ENCODE peak calls at places on chromosomes 1 and 21, in nine cellular contexts. P is hepatocyte, O is GM23248, U is GM23338, E is neural progenitor cell, Y is MM.1S, D is OCI-LY7, M is HCT116, N is SK-N-SH. I is an unnamed sample.

GRCh38 chr1:174743654-174744561 is 255.8 kb upstream of the CACYBP start:
- DNase-seq in Y (peak), E (peak), D (peak), U (peak), O (peak), N (peak), M (peak), P (peak), I (peak)

GRCh38 chr1:203175237-203176181 is at the start of gene MYBPH:
- DNase-seq in Y (no peak), E (no peak), U (no peak), M (no peak), D (no peak), P (no peak), N (no peak), O (no peak), I (no peak)

GRCh38 chr1:36248250-36248894 is 24.1 kb downstream of the THRAP3 start:
- DNase-seq in O (peak), N (no peak), U (no peak), Y (no peak), M (peak), P (peak), D (no peak), E (no peak), I (peak)

GRCh38 chr1:1614204-1614953 is 921 bp upstream of the MIB2 start:
- DNase-seq in Y (no peak), E (no peak), N (no peak), M (no peak), P (peak), U (no peak), D (no peak), O (peak), I (peak)

GRCh38 chr21:32916522-32917099 is 109.1 kb upstream of the OLIG2 start:
- DNase-seq in P (no peak), U (peak), D (peak), N (peak), E (no peak), Y (peak), M (peak), O (peak), I (peak)

GRCh38 chr1:119986007-119986497 is 83.4 kb downstream of the NOTCH2 start:
- DNase-seq in U (no peak), M (no peak), E (no peak), P (no peak), Y (no peak), N (no peak), O (no peak), D (no peak), I (no peak)

GRCh38 chr1:243850368-243851128 is 505 bp upstream of the AKT3 start:
- DNase-seq in D (peak), P (peak), M (no peak), O (peak), Y (peak), N (peak), E (peak), U (peak), I (peak)

GRCh38 chr1:64112281-64112680 is 91.1 kb upstream of the UBE2U start:
- DNase-seq in P (no peak), N (no peak), M (no peak), U (no peak), Y (no peak), D (no peak), E (no peak), O (peak), I (peak)

DNA sequence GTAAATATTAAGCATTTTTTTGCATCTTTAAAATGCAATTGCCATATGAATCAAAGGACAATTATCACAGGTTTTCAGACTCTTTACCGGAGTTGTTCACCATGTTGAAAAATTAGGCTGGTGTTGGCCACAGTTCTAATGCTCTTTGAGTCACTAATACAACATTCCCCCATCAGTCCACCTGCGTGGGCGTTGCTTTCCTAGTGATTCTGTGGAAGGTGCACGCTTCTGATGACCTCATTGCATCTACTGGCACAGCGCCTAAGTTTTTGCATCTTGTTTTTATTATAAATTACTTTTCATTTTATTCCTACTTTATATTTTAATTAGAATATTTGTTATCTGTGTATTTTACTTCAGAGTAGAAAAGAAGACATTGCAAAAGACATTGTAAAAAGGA is 4.7 kb upstream of the F5 start:
- DNase-seq in Y (no peak), U (no peak), M (no peak), D (no peak), P (no peak), N (no peak), O (peak), E (no peak), I (peak)
- TF ChIP-seq EZH2phosphoT487 in Y (no peak), U (no peak), M (no peak), D (no peak), P (no peak), N (no peak), O (no peak), E (no peak), I (no peak)

GRCh38 chr1:160408864-160409263 is 8.5 kb downstream of the VANGL2 start:
- DNase-seq in D (no peak), P (no peak), N (no peak), M (no peak), E (no peak), U (no peak), Y (no peak), O (no peak), I (no peak)
- TF ChIP-seq EZH2phosphoT487 in D (no peak), P (no peak), N (no peak), M (no peak), E (no peak), U (no peak), Y (no peak), O (no peak), I (no peak)

GRCh38 chr1:171405391-171405714 is 80.0 kb upstream of the PRRC2C start:
- DNase-seq in N (no peak), O (no peak), U (no peak), E (no peak), P (no peak), M (no peak), D (no peak), Y (no peak), I (no peak)
- TF ChIP-seq EZH2phosphoT487 in N (no peak), O (no peak), U (no peak), E (no peak), P (no peak), M (no peak), D (no peak), Y (no peak), I (no peak)

GRCh38 chr1:167650266-167651160 is 20.5 kb downstream of the RCSD1 start:
- DNase-seq in O (no peak), Y (peak), E (no peak), M (no peak), U (no peak), D (peak), N (no peak), P (no peak), I (no peak)
- TF ChIP-seq EZH2phosphoT487 in O (no peak), Y (no peak), E (no peak), M (no peak), U (no peak), D (no peak), N (no peak), P (no peak), I (no peak)

GRCh38 chr1:16211824-16212223 is 628 bp downstream of the ARHGEF19 start:
- DNase-seq in Y (no peak), O (no peak), D (no peak), E (no peak), M (no peak), P (no peak), N (no peak), U (no peak), I (no peak)

GRCh38 chr1:16213013-16213412 is 561 bp upstream of the ARHGEF19 start:
- DNase-seq in E (no peak), O (no peak), N (no peak), P (no peak), M (no peak), Y (no peak), D (no peak), U (no peak), I (no peak)

GRCh38 chr1:16210581-16210980 is 1.9 kb downstream of the ARHGEF19 start:
- DNase-seq in M (no peak), O (no peak), P (no peak), D (no peak), N (no peak), Y (no peak), U (no peak), E (no peak), I (no peak)

GRCh38 chr1:16209847-16210407 is 2.5 kb downstream of the ARHGEF19 start:
- DNase-seq in E (peak), M (no peak), P (no peak), N (no peak), U (no peak), D (no peak), O (no peak), Y (no peak), I (no peak)

DNA sequence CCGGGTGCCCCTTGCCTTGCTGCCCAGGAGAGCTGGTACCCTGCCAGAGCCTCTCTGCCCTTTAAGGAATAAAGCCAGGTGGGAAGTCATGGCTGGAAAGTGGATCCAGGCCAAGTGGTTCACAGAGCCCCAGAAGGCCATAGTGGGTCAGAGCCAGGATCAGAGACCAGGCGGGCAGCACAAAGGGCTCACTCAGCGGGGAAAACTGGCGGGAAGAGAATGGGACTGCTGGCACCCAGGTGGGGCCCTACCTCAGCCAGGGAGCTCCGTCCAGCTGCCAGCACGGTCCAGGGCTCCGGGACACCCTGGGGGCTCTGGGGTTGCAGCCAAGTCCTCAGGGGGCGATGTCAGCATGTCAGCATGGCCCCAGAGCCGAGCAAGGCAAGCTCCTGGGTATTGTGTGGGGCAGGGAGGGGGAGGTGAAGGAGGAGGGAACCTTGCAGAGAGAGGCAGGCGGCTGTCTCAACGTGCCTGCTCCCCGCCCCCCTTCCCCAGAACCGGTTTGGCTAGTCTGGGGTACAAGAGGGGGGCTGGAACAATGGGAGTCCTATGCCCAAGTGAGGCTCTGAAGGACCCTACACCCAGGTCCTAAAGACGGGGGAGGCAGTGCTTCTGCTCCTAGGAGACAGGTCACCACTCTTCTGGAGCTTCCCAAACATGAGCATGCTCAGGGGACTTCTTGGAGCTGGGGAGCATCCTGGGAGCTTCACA is at the start of gene ARHGEF19:
- DNase-seq in N (no peak), M (no peak), O (no peak), U (peak), E (peak), Y (no peak), P (peak), D (no peak), I (no peak)
- TF ChIP-seq EZH2phosphoT487 in N (no peak), M (no peak), O (no peak), U (no peak), E (no peak), Y (no peak), P (no peak), D (no peak), I (no peak)

GRCh38 chr1:14930224-14930965 is 223.2 kb upstream of the TMEM51 start:
- DNase-seq in P (no peak), O (no peak), Y (no peak), M (no peak), E (no peak), U (no peak), D (no peak), N (no peak), I (no peak)
- TF ChIP-seq EZH2phosphoT487 in P (no peak), O (no peak), Y (no peak), M (no peak), E (no peak), U (no peak), D (no peak), N (no peak), I (no peak)

GRCh38 chr1:90502696-90503095 is 214.4 kb downstream of the BARHL2 start:
- DNase-seq in E (peak), P (peak), Y (no peak), U (peak), O (no peak), M (no peak), D (no peak), N (no peak), I (no peak)
- TF ChIP-seq EZH2phosphoT487 in E (no peak), P (no peak), Y (no peak), U (no peak), O (no peak), M (no peak), D (no peak), N (no peak), I (no peak)

I was measured in PC-3.